ENCODE peak calls at places on chromosomes 3 and 15, in nine cellular contexts. L is H54; Q is uterus; A is type B pancreatic cell; S is dorsolateral prefrontal cortex; H is activated CD4-positive, alpha-beta T cell treated with anti-CD3 and anti-CD28 coated beads, Interleukin-2, amount 50 U/mL, for 1 hour; W is Calu3; C is psoas muscle; J is BJ. D is an unnamed sample.

GRCh38 chr15:70066422-70066821 is 31.3 kb downstream of the TLE3 start:
- DNase-seq in L (no peak), Q (no peak), A (no peak), S (no peak), H (no peak), W (no peak), C (no peak), J (no peak), D (no peak)

GRCh38 chr3:45582407-45582806 is 12.1 kb upstream of the LIMD1 start:
- DNase-seq in L (no peak), Q (no peak), A (no peak), S (no peak), H (no peak), W (no peak), C (no peak), J (no peak), D (no peak)

GRCh38 chr3:122533931-122534334 is 19.2 kb upstream of the KPNA1 start:
- DNase-seq in L (peak), Q (no peak), A (no peak), S (no peak), H (no peak), W (peak), C (no peak), J (peak), D (no peak)

GRCh38 chr15:90883526-90883931 is 775 bp upstream of the FES start:
- DNase-seq in L (no peak), Q (no peak), A (no peak), S (no peak), H (no peak), W (no peak), C (peak), J (no peak), D (peak)

GRCh38 chr3:28699283-28699682 is 350.7 kb upstream of the AZI2 start:
- DNase-seq in L (no peak), Q (no peak), A (no peak), S (no peak), H (no peak), W (peak), C (no peak), J (no peak), D (no peak)

GRCh38 chr3:186110975-186111974 is 2.4 kb upstream of the ETV5 start:
- DNase-seq in L (no peak), Q (no peak), A (no peak), S (no peak), H (no peak), W (no peak), C (no peak), J (no peak), D (no peak)

GRCh38 chr3:117486709-117487394 is 777.3 kb downstream of the TUSC7 start:
- DNase-seq in L (no peak), Q (no peak), A (no peak), S (no peak), H (no peak), W (no peak), C (no peak), J (no peak), D (no peak)

GRCh38 chr3:130383424-130383823 is 38.0 kb downstream of the COL6A5 start:
- DNase-seq in L (no peak), Q (no peak), A (no peak), S (no peak), H (no peak), W (no peak), C (no peak), J (no peak), D (no peak)

GRCh38 chr3:4478226-4478625 is 11.2 kb upstream of the SUMF1 start:
- DNase-seq in L (no peak), Q (no peak), A (no peak), S (no peak), H (no peak), W (no peak), C (no peak), J (no peak), D (no peak)

GRCh38 chr15:45604321-45604720 is 17.1 kb downstream of the BLOC1S6 start:
- DNase-seq in L (no peak), Q (no peak), A (no peak), S (no peak), H (no peak), W (no peak), C (no peak), J (no peak), D (no peak)

GRCh38 chr15:26023231-26023630 is 160.1 kb upstream of the ATP10A start:
- DNase-seq in L (no peak), Q (no peak), A (no peak), S (no peak), H (no peak), W (no peak), C (no peak), J (no peak), D (no peak)

GRCh38 chr3:130854208-130854864 is 39.5 kb upstream of the ATP2C1 start:
- DNase-seq in L (no peak), Q (no peak), A (no peak), S (no peak), H (no peak), W (no peak), C (no peak), J (no peak), D (peak)

GRCh38 chr3:30597131-30597768 is 9.2 kb upstream of the TGFBR2 start:
- DNase-seq in L (no peak), Q (peak), A (no peak), S (no peak), H (no peak), W (peak), C (no peak), J (peak), D (no peak)

GRCh38 chr3:185313693-185314246 is 49.2 kb upstream of the MAP3K13 start:
- DNase-seq in L (no peak), Q (no peak), A (no peak), S (no peak), H (no peak), W (no peak), C (no peak), J (no peak), D (no peak)

GRCh38 chr15:67290319-67290718 is 35.7 kb downstream of the IQCH start:
- DNase-seq in L (no peak), Q (no peak), A (no peak), S (no peak), H (no peak), W (no peak), C (no peak), J (no peak), D (no peak)

GRCh38 chr3:20125912-20126311 is 60.1 kb downstream of the SGO1 start:
- DNase-seq in L (no peak), Q (no peak), A (no peak), S (no peak), H (no peak), W (no peak), C (no peak), J (no peak), D (peak)